ENCODE peak calls at places on chromosomes 2 and 18, in five cellular contexts. X, J, B, L and Z are unnamed samples.

GRCh38 chr18:24731981-24732380 is 271.5 kb downstream of the HRH4 start:
- DNase-seq in L (no peak), B (no peak), X (no peak), J (peak; percentile 23), Z (no peak)

GRCh38 chr2:42386684-42387083 is 25.7 kb upstream of the COX7A2L start:
- DNase-seq in L (no peak), B (no peak), X (no peak), J (peak; percentile 7), Z (no peak)

GRCh38 chr2:171046056-171046560 is 114.6 kb downstream of the TLK1 start:
- DNase-seq in J (no peak), X (no peak), B (no peak), L (no peak), Z (no peak)

GRCh38 chr2:165239230-165239629 is at the start of gene SCN2A:
- DNase-seq in L (no peak), X (no peak), J (peak; percentile 40), B (peak; percentile 47), Z (no peak)

GRCh38 chr18:2853926-2854664 is 7.3 kb downstream of the EMILIN2 start:
- DNase-seq in L (no peak), J (no peak), B (peak; percentile 51), X (no peak), Z (no peak)

GRCh38 chr2:67255933-67256615 is 141.1 kb upstream of the ETAA1 start:
- DNase-seq in L (no peak), B (no peak), X (no peak), J (no peak), Z (peak; percentile 31)

GRCh38 chr2:238597638-238598528 is 171.2 kb downstream of the ASB1 start:
- DNase-seq in J (no peak), B (peak; percentile 24), L (no peak), X (no peak), Z (no peak)

GRCh38 chr2:40244251-40245010 is 207.5 kb downstream of the SLC8A1 start:
- DNase-seq in L (peak; percentile 55), J (peak; percentile 64), B (peak; percentile 54), X (peak; percentile 72), Z (no peak)

GRCh38 chr18:69636529-69637301 is 236.0 kb downstream of the DOK6 start:
- DNase-seq in L (no peak), B (peak; percentile 2), X (no peak), J (no peak), Z (no peak)

GRCh38 chr18:74251297-74252031 is 40.3 kb downstream of the CYB5A start:
- DNase-seq in L (no peak), B (peak; percentile 44), J (no peak), X (no peak), Z (peak; percentile 89)

GRCh38 chr2:25314514-25315315 is 27.0 kb downstream of the DNMT3A start:
- DNase-seq in X (peak; percentile 85), J (peak; percentile 50), L (peak; percentile 53), B (peak; percentile 64), Z (no peak)

GRCh38 chr2:20542761-20543578 is 96.1 kb downstream of the RHOB start:
- DNase-seq in J (no peak), B (no peak), L (no peak), X (peak; percentile 69), Z (no peak)

GRCh38 chr18:80198994-80199748 is 48.1 kb downstream of the PARD6G start:
- DNase-seq in J (no peak), B (no peak), X (no peak), L (no peak), Z (no peak)

GRCh38 chr2:3376821-3377220 is 797 bp downstream of the EIPR1 start:
- DNase-seq in X (no peak), B (no peak), L (no peak), J (no peak), Z (no peak)

GRCh38 chr2:56185582-56186046 is 1.8 kb downstream of the CCDC85A start:
- DNase-seq in B (peak; percentile 32), L (no peak), X (peak; percentile 80), J (peak; percentile 60), Z (no peak)

GRCh38 chr2:219681301-219682290 is 54.2 kb downstream of the SLC4A3 start:
- DNase-seq in B (peak; percentile 34), J (peak; percentile 28), X (no peak), L (no peak), Z (no peak)

GRCh38 chr18:903703-904102 is 968 bp upstream of the ADCYAP1 start:
- DNase-seq in J (peak; percentile 61), X (peak; percentile 88), B (peak; percentile 31), L (no peak), Z (no peak)

GRCh38 chr2:97712693-97713295 is 582 bp upstream of the ZAP70 start:
- DNase-seq in L (no peak), B (no peak), X (peak; percentile 69), J (no peak), Z (no peak)

GRCh38 chr18:27750014-27750413 is 426.9 kb downstream of the CDH2 start:
- DNase-seq in B (peak; percentile 32), J (peak; percentile 73), X (no peak), L (no peak), Z (no peak)

GRCh38 chr2:134774786-134775641 is 56.2 kb upstream of the TMEM163 start:
- DNase-seq in J (peak; percentile 75), X (no peak), B (peak; percentile 30), L (no peak), Z (no peak)

GRCh38 chr2:225354281-225354774 is 45.2 kb upstream of the NYAP2 start:
- DNase-seq in B (no peak), J (peak; percentile 1), X (no peak), L (no peak), Z (no peak)

GRCh38 chr18:48580782-48581181 is 42.0 kb downstream of the CTIF start:
- DNase-seq in B (no peak), L (no peak), J (no peak), X (peak; percentile 81), Z (no peak)

GRCh38 chr2:111918383-111918806 is 20.0 kb downstream of the MERTK start:
- DNase-seq in J (peak; percentile 36), B (no peak), X (no peak), L (no peak), Z (no peak)

GRCh38 chr2:239316562-239317465 is 84.0 kb downstream of the HDAC4 start:
- DNase-seq in J (peak; percentile 42), X (peak; percentile 87), B (no peak), L (no peak), Z (no peak)

GRCh38 chr2:120236296-120236695 is 13.1 kb upstream of the TMEM185B start:
- DNase-seq in X (no peak), B (no peak), J (no peak), L (peak; percentile 7), Z (no peak)

GRCh38 chr2:220336771-220337170 is 709.3 kb downstream of the SLC4A3 start:
- DNase-seq in L (no peak), X (no peak), B (no peak), J (no peak), Z (no peak)

GRCh38 chr2:239928457-239929350 is 96.4 kb downstream of the NDUFA10 start:
- DNase-seq in L (no peak), J (no peak), X (peak; percentile 73), B (no peak), Z (no peak)

GRCh38 chr2:108629417-108629816 is 89.9 kb upstream of the RANBP2 start:
- DNase-seq in X (no peak), L (no peak), B (no peak), J (no peak), Z (no peak)

GRCh38 chr2:216362730-216363129 is 9.6 kb downstream of the MARCHF4 start:
- DNase-seq in J (peak; percentile 77), X (no peak), L (no peak), B (no peak), Z (no peak)

GRCh38 chr2:24176326-24176725 is 1.5 kb downstream of the FAM228A start:
- DNase-seq in X (no peak), L (no peak), J (no peak), B (no peak), Z (no peak)

GRCh38 chr2:111160758-111161157 is 40.0 kb downstream of the BCL2L11 start:
- DNase-seq in B (no peak), J (peak; percentile 63), X (no peak), L (no peak), Z (no peak)

GRCh38 chr2:46841621-46842020 is 74.0 kb downstream of the MCFD2 start:
- DNase-seq in L (peak; percentile 62), B (peak; percentile 66), X (no peak), J (no peak), Z (peak; percentile 8)

GRCh38 chr18:5294618-5295230 is 802 bp downstream of the ZBTB14 start:
- DNase-seq in J (peak; percentile 55), B (peak; percentile 75), L (peak; percentile 56), X (peak; percentile 86), Z (peak; percentile 75)

GRCh38 chr18:29488617-29489016 is 1311.7 kb upstream of the CDH2 start:
- DNase-seq in J (no peak), L (no peak), X (no peak), B (no peak), Z (no peak)

GRCh38 chr2:190359896-190360376 is 16.5 kb downstream of the INPP1 start:
- DNase-seq in B (no peak), L (peak; percentile 55), J (peak; percentile 56), X (no peak), Z (no peak)

GRCh38 chr2:218570850-218571249 is 2.2 kb downstream of the CNOT9 start:
- DNase-seq in L (no peak), J (no peak), X (no peak), B (no peak), Z (no peak)